ENCODE peak calls at places on chromosome 1, in six cellular contexts. X is nephron progenitor cell; A is activated T-cell treated with anti-CD3 and anti-CD28 coated beads, Interleukin-2, amount 50 U/mL, for 4 hours; F is T1000; G is NCI-H1105; L is GM12865. H is an unnamed sample.

GRCh38 chr1:54883349-54884102 is 3.5 kb downstream of the DHCR24 start:
- DNase-seq in G (no peak), A (no peak), F (no peak), X (no peak), L (no peak), H (no peak)

GRCh38 chr1:62462370-62462769 is 25.5 kb downstream of the USP1 start:
- DNase-seq in G (no peak), F (no peak), A (no peak), L (no peak), X (no peak), H (no peak)

GRCh38 chr1:82152356-82153281 is 351.9 kb downstream of the ADGRL2 start:
- DNase-seq in F (no peak), G (no peak), L (peak; percentile 24), A (no peak), X (no peak), H (no peak)

GRCh38 chr1:219276029-219276738 is 102.5 kb downstream of the LYPLAL1 start:
- DNase-seq in G (peak; percentile 68), A (no peak), L (no peak), F (no peak), X (no peak), H (peak; percentile 35)

GRCh38 chr1:207806531-207807394 is 54.9 kb downstream of the CD46 start:
- DNase-seq in F (no peak), A (no peak), G (no peak), X (no peak), L (no peak), H (no peak)

GRCh38 chr1:247913786-247914185 is 6.3 kb upstream of the OR2T8 start:
- DNase-seq in L (no peak), F (no peak), X (no peak), G (no peak), A (no peak), H (no peak)

GRCh38 chr1:240854367-240854766 is 242.4 kb upstream of the GREM2 start:
- DNase-seq in G (no peak), A (no peak), X (no peak), L (no peak), F (no peak), H (no peak)

GRCh38 chr1:156746716-156747631 is 4.5 kb downstream of the HDGF start:
- DNase-seq in L (peak; percentile 77), G (peak; percentile 55), X (peak; percentile 93), A (peak; percentile 45), F (peak; percentile 92), H (peak; percentile 90)

GRCh38 chr1:16203550-16203949 is 8.9 kb downstream of the ARHGEF19 start:
- DNase-seq in G (no peak), X (no peak), A (no peak), L (no peak), F (no peak), H (no peak)

GRCh38 chr1:182235952-182236650 is 155.5 kb downstream of the GLUL start:
- DNase-seq in G (peak; percentile 35), A (no peak), F (peak; percentile 25), L (no peak), X (no peak), H (peak; percentile 58)

GRCh38 chr1:43274125-43274803 is 4.5 kb downstream of the TMEM125 start:
- DNase-seq in G (no peak), X (no peak), L (peak; percentile 52), F (no peak), A (no peak), H (no peak)

GRCh38 chr1:14924455-14925325 is 228.9 kb upstream of the TMEM51 start:
- DNase-seq in A (no peak), G (no peak), L (no peak), F (no peak), X (peak; percentile 59), H (peak; percentile 68)

GRCh38 chr1:111538343-111539035 is 35.1 kb upstream of the ADORA3 start:
- DNase-seq in G (no peak), F (peak; percentile 46), L (no peak), A (no peak), X (no peak), H (no peak)

GRCh38 chr1:15523922-15524282 is at the start of gene CASP9:
- DNase-seq in G (peak; percentile 54), F (no peak), X (no peak), A (no peak), L (no peak), H (peak; percentile 69)

GRCh38 chr1:9475061-9475627 is 64.1 kb upstream of the SLC25A33 start:
- DNase-seq in G (no peak), L (no peak), A (no peak), F (no peak), X (no peak), H (no peak)

GRCh38 chr1:156342556-156342955 is 4.2 kb downstream of the TSACC start:
- DNase-seq in F (no peak), A (no peak), X (no peak), G (no peak), L (no peak), H (no peak)

GRCh38 chr1:21302747-21303715 is 12.8 kb upstream of the ECE1 start:
- DNase-seq in L (no peak), G (peak; percentile 12), X (no peak), A (no peak), F (no peak), H (no peak)

GRCh38 chr1:79874289-79874688 is 867.8 kb upstream of the ADGRL4 start:
- DNase-seq in L (no peak), G (no peak), X (no peak), A (no peak), F (no peak), H (no peak)

GRCh38 chr1:107272321-107272720 is 131.5 kb downstream of the NTNG1 start:
- DNase-seq in L (no peak), G (no peak), F (no peak), A (no peak), X (no peak), H (no peak)

GRCh38 chr1:43299101-43299500 is 1.7 kb upstream of the TIE1 start:
- DNase-seq in L (no peak), X (no peak), G (no peak), F (no peak), A (no peak), H (no peak)

GRCh38 chr1:91404151-91405012 is at the start of gene HFM1:
- DNase-seq in G (peak; percentile 92), A (peak; percentile 34), L (peak; percentile 78), X (peak; percentile 88), F (peak; percentile 79), H (peak; percentile 95)

GRCh38 chr1:208211901-208212843 is 32.0 kb downstream of the PLXNA2 start:
- DNase-seq in F (no peak), A (no peak), X (no peak), L (no peak), G (no peak), H (no peak)

GRCh38 chr1:227764019-227764391 is 28.8 kb downstream of the SNAP47 start:
- DNase-seq in G (no peak), A (no peak), F (peak; percentile 24), L (no peak), X (no peak), H (no peak)

GRCh38 chr1:1142844-1143243 is 27.0 kb upstream of the C1orf159 start:
- DNase-seq in A (no peak), G (no peak), X (no peak), F (no peak), L (no peak), H (no peak)

H was measured in retina.